ENCODE peak calls at places on chromosomes 12 and 14, in four cellular contexts. A is occipital lobe; Z is activated CD4-positive, alpha-beta T cell treated with anti-CD3 and anti-CD28 coated beads for 1 hour; N is EH. Q is an unnamed sample.

GRCh38 chr12:29317556-29318363 is 63.2 kb downstream of the ERGIC2 start:
- DNase-seq in N (peak), Z (peak), A (peak), Q (peak)

GRCh38 chr12:66636771-66637170 is 42.1 kb downstream of the GRIP1 start:
- DNase-seq in Z (no peak), N (no peak), A (peak), Q (no peak)

GRCh38 chr14:98864211-98864610 is 407.8 kb downstream of the BCL11B start:
- DNase-seq in A (no peak), N (no peak), Z (no peak), Q (no peak)

GRCh38 chr14:63650336-63650952 is 8.8 kb upstream of the WDR89 start:
- DNase-seq in N (no peak), Z (peak), A (peak), Q (no peak)

GRCh38 chr12:63079791-63080395 is 71.1 kb downstream of the AVPR1A start:
- DNase-seq in N (peak), Z (no peak), A (no peak), Q (peak)

GRCh38 chr12:132171293-132171967 is 27.2 kb downstream of the NOC4L start:
- DNase-seq in Z (no peak), A (no peak), N (no peak), Q (no peak)

GRCh38 chr14:94640721-94641631 is 28.8 kb downstream of the SERPINA3 start:
- DNase-seq in A (no peak), N (no peak), Z (no peak), Q (no peak)

GRCh38 chr12:46214668-46215429 is 54.0 kb downstream of the SLC38A1 start:
- DNase-seq in N (peak), A (no peak), Z (peak), Q (no peak)

GRCh38 chr12:93163260-93164036 is 214.3 kb upstream of the NUDT4 start:
- DNase-seq in A (no peak), N (peak), Z (no peak), Q (no peak)

GRCh38 chr12:124286414-124286813 is 8.5 kb upstream of the RFLNA start:
- DNase-seq in A (no peak), Z (no peak), N (no peak), Q (no peak)

GRCh38 chr12:48601013-48601756 is 31.3 kb upstream of the LALBA start:
- DNase-seq in A (no peak), N (peak), Z (no peak), Q (no peak)

GRCh38 chr12:55789893-55790292 is 27.6 kb downstream of the SARNP start:
- DNase-seq in Z (no peak), A (no peak), N (no peak), Q (no peak)

GRCh38 chr12:19190292-19191031 is 60.9 kb downstream of the PLEKHA5 start:
- DNase-seq in Z (no peak), N (peak), A (no peak), Q (no peak)

Q was measured in T47D.